ENCODE peak calls at places on chromosome 21, in eight cellular contexts. J, Q, H, A, M, Y, X and N are unnamed samples.

GRCh38 chr21:44300262-44300959 is 558 bp downstream of the PFKL start:
- DNase-seq in Q (peak; percentile 80), A (peak; percentile 45), X (no peak), J (peak; percentile 42), Y (peak; percentile 85), H (peak; percentile 61), M (peak; percentile 79), N (peak; percentile 16)

GRCh38 chr21:44980562-44981489 is 41.0 kb downstream of the SLX9 start:
- DNase-seq in Q (no peak), M (no peak), J (no peak), Y (no peak), X (no peak), A (no peak), H (no peak), N (no peak)

GRCh38 chr21:42187976-42188653 is 30.8 kb upstream of the ABCG1 start:
- DNase-seq in Y (no peak), Q (no peak), X (no peak), M (no peak), J (peak; percentile 63), A (no peak), H (no peak), N (no peak)

GRCh38 chr21:16308269-16308668 is 578.5 kb downstream of the USP25 start:
- DNase-seq in Q (no peak), J (no peak), A (no peak), Y (no peak), M (no peak), X (no peak), H (no peak), N (peak; percentile 58)

GRCh38 chr21:37677006-37677405 is 239.3 kb downstream of the KCNJ6 start:
- DNase-seq in J (no peak), M (peak; percentile 12), X (no peak), Q (no peak), Y (no peak), H (no peak), A (no peak), N (no peak)

GRCh38 chr21:37548521-37548981 is 182.0 kb downstream of the DYRK1A start:
- DNase-seq in M (no peak), X (no peak), J (no peak), H (no peak), Q (no peak), A (no peak), Y (no peak), N (no peak)

GRCh38 chr21:37642493-37642892 is 273.8 kb downstream of the KCNJ6 start:
- DNase-seq in A (no peak), J (no peak), Q (no peak), Y (no peak), M (no peak), X (no peak), H (peak; percentile 54), N (peak; percentile 22)

GRCh38 chr21:35400233-35400939 is 351.3 kb upstream of the RUNX1 start:
- DNase-seq in A (peak; percentile 60), Q (peak; percentile 30), X (peak; percentile 69), M (no peak), Y (peak; percentile 50), J (no peak), H (peak; percentile 39), N (peak; percentile 5)

GRCh38 chr21:36210779-36211659 is 54.4 kb downstream of the DOP1B start:
- DNase-seq in H (no peak), Q (no peak), M (no peak), Y (no peak), X (no peak), J (no peak), A (no peak), N (no peak)

GRCh38 chr21:40950970-40951369 is 104.0 kb upstream of the DSCAM start:
- DNase-seq in Q (no peak), Y (no peak), J (no peak), H (no peak), M (no peak), X (no peak), A (no peak), N (no peak)

GRCh38 chr21:27425172-27425571 is 458.3 kb upstream of the ADAMTS5 start:
- DNase-seq in Q (no peak), M (no peak), H (no peak), A (no peak), J (no peak), Y (no peak), X (no peak), N (no peak)